ENCODE peak calls at places on chromosomes 12 and 14, in six cellular contexts. L, B, D, Y, S and P are unnamed samples. For H4K20me1, the result is how much of the 10 kb centered on the place peaks cover.

GRCh38 chr14:23831591-23831990 is 122.0 kb upstream of the DHRS4 start:
- DNase-seq in S (no peak), D (no peak), B (no peak), Y (no peak), L (no peak), P (no peak)

GRCh38 chr12:122022393-122023338 is 982 bp downstream of the BCL7A start:
- DNase-seq in L (peak), B (no peak), S (peak), D (no peak), Y (peak), P (peak)

GRCh38 chr12:92502417-92503028 is 200.3 kb upstream of the PLEKHG7 start:
- DNase-seq in S (no peak), B (no peak), D (no peak), L (no peak), Y (no peak), P (peak)

GRCh38 chr12:109433618-109434017 is 43.5 kb downstream of the KCTD10 start:
- DNase-seq in Y (peak), B (no peak), S (peak), D (no peak), L (peak), P (no peak)

GRCh38 chr14:36771256-36771655 is 109.6 kb downstream of the PAX9 start:
- DNase-seq in S (no peak), B (no peak), L (no peak), Y (no peak), D (no peak), P (peak)

GRCh38 chr12:113479578-113480335 is 8.1 kb upstream of the LHX5 start:
- DNase-seq in D (no peak), S (peak), B (peak), L (peak), Y (peak), P (peak)

GRCh38 chr12:128654462-128654861 is 169.3 kb downstream of the SLC15A4 start:
- DNase-seq in Y (no peak), L (no peak), D (no peak), B (no peak), S (no peak), P (no peak)

GRCh38 chr12:100717733-100718067 is 76.9 kb upstream of the ANO4 start:
- DNase-seq in Y (no peak), L (no peak), D (no peak), S (peak), B (no peak), P (no peak)

GRCh38 chr12:6828671-6829531 is 694 bp downstream of the P3H3 start:
- DNase-seq in S (peak), B (peak), L (peak), Y (peak), D (no peak), P (peak)

GRCh38 chr12:115375188-115375991 is 691.4 kb upstream of the TBX3 start:
- DNase-seq in D (peak), Y (no peak), S (no peak), B (peak), L (no peak), P (peak)

GRCh38 chr12:106248849-106249371 is 1.1 kb upstream of the CKAP4 start:
- DNase-seq in B (peak), D (peak), Y (no peak), L (no peak), S (no peak), P (no peak)

GRCh38 chr14:97273540-97273939 is 476.4 kb downstream of the VRK1 start:
- DNase-seq in Y (no peak), S (no peak), B (no peak), L (no peak), D (no peak), P (no peak)

GRCh38 chr14:30710870-30711269 is 88.8 kb downstream of the SCFD1 start:
- DNase-seq in D (no peak), S (no peak), B (peak), Y (no peak), L (no peak), P (no peak)

GRCh38 chr14:77554207-77554606 is 55.6 kb upstream of the ISM2 start:
- DNase-seq in D (no peak), S (no peak), Y (no peak), B (no peak), L (no peak), P (no peak)

GRCh38 chr12:95303476-95303875 is 85.9 kb downstream of the VEZT start:
- DNase-seq in D (no peak), L (no peak), S (no peak), B (peak), Y (no peak), P (no peak)

GRCh38 chr14:79103764-79104163 is 933.6 kb downstream of the NRXN3 start:
- DNase-seq in L (no peak), S (no peak), Y (no peak), B (no peak), D (no peak), P (no peak)

GRCh38 chr12:80504389-80505153 is 60.5 kb downstream of the PTPRQ start:
- DNase-seq in D (no peak), B (peak), L (no peak), S (no peak), Y (no peak), P (no peak)

GRCh38 chr12:115140981-115141380 is 457.0 kb upstream of the TBX3 start:
- DNase-seq in B (no peak), Y (no peak), D (no peak), L (no peak), S (peak), P (no peak)

GRCh38 chr14:71113376-71113775 is 206.1 kb downstream of the PCNX1 start:
- DNase-seq in S (no peak), Y (no peak), D (no peak), B (peak), L (no peak), P (no peak)

GRCh38 chr12:11976005-11976404 is 94.7 kb upstream of the BCL2L14 start:
- DNase-seq in D (no peak), L (no peak), B (no peak), S (no peak), Y (no peak), P (no peak)

GRCh38 chr12:110846615-110847566 is at the start of gene CCDC63:
- DNase-seq in S (peak), B (no peak), L (peak), Y (peak), D (no peak), P (peak)

GRCh38 chr12:78778339-78778738 is 86.2 kb upstream of the SYT1 start:
- DNase-seq in D (no peak), B (no peak), L (no peak), S (no peak), Y (no peak), P (no peak)

GRCh38 chr12:23552417-23552816 is 397.1 kb downstream of the SOX5 start:
- DNase-seq in L (no peak), B (no peak), S (no peak), Y (no peak), D (no peak), P (no peak)

GRCh38 chr12:80162177-80162576 is 62.8 kb downstream of the OTOGL start:
- DNase-seq in D (no peak), B (no peak), Y (no peak), L (no peak), S (no peak), P (no peak)

GRCh38 chr14:39374846-39375245 is 57.4 kb downstream of the FBXO33 start:
- DNase-seq in D (peak), S (no peak), Y (no peak), L (no peak), B (peak), P (no peak)

GRCh38 chr12:80512781-80513180 is 68.7 kb downstream of the PTPRQ start:
- DNase-seq in B (no peak), L (no peak), S (no peak), D (no peak), Y (no peak), P (no peak)

GRCh38 chr12:109950625-109951024 is 45.5 kb downstream of the GIT2 start:
- DNase-seq in Y (no peak), B (no peak), D (no peak), S (no peak), L (no peak), P (no peak)

GRCh38 chr12:58452546-58452945 is 467.8 kb downstream of the LRIG3 start:
- DNase-seq in B (peak), S (no peak), D (no peak), L (no peak), Y (no peak), P (no peak)

DNA sequence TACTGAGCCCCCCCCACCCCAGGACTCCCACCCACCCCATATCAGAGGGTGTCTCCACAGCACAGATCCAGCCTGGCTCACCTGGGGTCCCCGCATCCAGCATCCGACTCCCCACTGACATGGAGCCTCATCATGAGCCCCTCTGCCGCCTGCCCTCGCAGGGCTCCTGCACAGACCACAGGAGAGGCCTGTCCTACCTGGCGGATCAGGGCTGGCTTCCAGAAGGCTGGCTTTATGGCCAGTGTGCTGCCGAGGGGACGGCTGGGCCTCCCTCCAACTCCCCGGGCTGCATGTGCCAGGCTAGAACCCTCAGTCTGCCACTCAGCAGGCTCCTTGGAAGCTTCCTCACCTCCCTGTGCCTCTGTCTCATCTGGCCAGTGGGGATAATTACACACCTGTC is 119.0 kb downstream of the RFLNA start:
- DNase-seq in D (no peak), B (no peak), L (no peak), S (no peak), Y (no peak), P (no peak)
- H4K20me1 ChIP-seq in D (under half), B (under half), L (under half), S (under half), Y (under half), P (under half)

GRCh38 chr14:68306934-68307758 is 485.7 kb downstream of the ZFP36L1 start:
- DNase-seq in S (no peak), L (no peak), B (peak), Y (no peak), D (no peak), P (peak)
- H3K27ac ChIP-seq in S (no peak), L (no peak), B (peak), Y (no peak), D (no peak), P (peak)

GRCh38 chr12:118055865-118056773 is 4.9 kb downstream of the WSB2 start:
- DNase-seq in B (peak), L (no peak), D (no peak), S (no peak), Y (no peak), P (no peak)

GRCh38 chr12:118052324-118053070 is 8.5 kb downstream of the WSB2 start:
- DNase-seq in Y (no peak), S (no peak), D (peak), L (no peak), B (peak), P (peak)

GRCh38 chr12:118058227-118058626 is 2.8 kb downstream of the WSB2 start:
- DNase-seq in Y (no peak), S (no peak), D (no peak), L (no peak), B (no peak), P (no peak)

GRCh38 chr12:118053071-118053985 is 7.7 kb downstream of the WSB2 start:
- DNase-seq in S (no peak), L (no peak), D (no peak), B (peak), Y (no peak), P (no peak)

GRCh38 chr12:118055144-118055557 is 5.8 kb downstream of the WSB2 start:
- DNase-seq in L (peak), D (no peak), Y (peak), S (peak), B (peak), P (peak)
- H3K4me2 ChIP-seq in L (no peak), D (no peak), Y (no peak), S (no peak), B (no peak), P (no peak)

GRCh38 chr14:49634547-49635334 is at the start of gene DNAAF2:
- DNase-seq in S (peak), L (peak), B (peak), Y (peak), D (peak), P (peak)
- H4K20me1 ChIP-seq in S (under half), L (under half), B (under half), Y (under half), D (under half), P (under half)

GRCh38 chr12:52440821-52441319 is 6.7 kb upstream of the KRT75 start:
- DNase-seq in B (peak), L (no peak), S (no peak), Y (no peak), D (peak), P (peak)
- H3K27ac ChIP-seq in B (no peak), L (peak), S (no peak), Y (no peak), D (peak), P (peak)

GRCh38 chr12:125092872-125093680 is 27.8 kb downstream of the AACS start:
- DNase-seq in B (peak), Y (peak), D (peak), L (no peak), S (peak), P (peak)
- H3K4me2 ChIP-seq in B (no peak), Y (no peak), D (no peak), L (no peak), S (no peak), P (peak)

DNA sequence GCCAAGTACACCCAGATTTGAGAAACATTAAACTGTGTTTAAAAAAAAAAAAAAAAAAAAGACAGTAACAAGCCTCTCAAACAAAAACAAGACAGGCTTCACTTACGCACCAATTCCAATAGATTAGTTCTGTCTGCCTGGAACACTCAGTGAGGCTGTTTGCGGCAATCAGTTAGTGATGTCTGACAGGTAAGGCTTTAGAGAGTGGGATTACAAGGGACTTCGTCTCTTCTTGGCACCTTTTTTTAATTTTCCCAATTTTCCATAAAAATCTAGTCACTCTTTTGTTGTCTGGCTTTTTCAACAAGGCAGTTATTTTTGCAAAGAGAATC is 79.6 kb downstream of the NCOR2 start:
- DNase-seq in L (no peak), B (no peak), S (no peak), Y (no peak), D (no peak), P (no peak)
- H4K20me1 ChIP-seq in L (half or more), B (half or more), S (half or more), Y (under half), D (under half), P (under half)

DNA sequence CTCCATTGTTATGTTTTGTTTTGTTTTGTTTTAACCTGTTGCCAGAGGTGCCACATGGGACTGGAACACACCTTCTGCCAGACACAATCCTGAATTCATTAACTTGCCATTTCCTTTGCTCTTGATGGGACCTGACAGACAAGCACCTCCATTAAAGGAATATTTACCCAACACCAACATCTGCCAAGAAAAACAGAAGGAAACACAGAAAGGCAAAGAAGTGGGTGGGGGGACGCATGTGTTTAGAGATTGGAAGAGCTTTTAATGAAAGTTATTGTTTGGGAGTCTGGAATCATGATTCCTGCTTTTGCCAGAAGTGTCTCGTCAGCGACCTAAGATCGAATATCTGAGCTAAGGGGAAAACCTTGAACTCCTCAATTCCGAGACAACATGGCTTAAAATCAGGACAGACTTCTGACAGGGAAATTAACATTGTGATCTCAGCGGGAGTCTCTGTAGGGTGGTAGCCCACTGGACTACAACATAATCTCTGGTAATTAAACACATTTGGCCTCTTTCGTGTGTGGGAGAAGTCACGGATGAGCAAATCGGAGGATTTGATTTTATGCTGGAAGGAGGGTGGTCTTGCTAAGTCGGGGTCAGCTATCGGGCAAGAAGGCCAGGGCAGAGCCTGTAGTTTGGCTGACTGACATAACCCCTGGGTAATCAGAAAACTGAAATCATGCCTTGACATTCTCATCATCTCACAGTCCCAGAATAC is 210.3 kb upstream of the FAR2 start:
- DNase-seq in S (no peak), B (no peak), D (no peak), Y (no peak), L (no peak), P (no peak)
- H3K27ac ChIP-seq in S (no peak), B (no peak), D (peak), Y (no peak), L (peak), P (no peak)

GRCh38 chr14:34650786-34651584 is 21.0 kb upstream of the SNX6 start:
- DNase-seq in B (peak), L (no peak), S (no peak), D (peak), Y (no peak), P (peak)

GRCh38 chr14:34646570-34647255 is 16.8 kb upstream of the SNX6 start:
- DNase-seq in Y (no peak), B (no peak), S (no peak), L (no peak), D (no peak), P (no peak)

GRCh38 chr14:34649344-34649743 is 19.4 kb upstream of the SNX6 start:
- DNase-seq in D (peak), B (peak), S (no peak), Y (peak), L (no peak), P (no peak)
- H3K4me2 ChIP-seq in D (peak), B (peak), S (no peak), Y (no peak), L (peak), P (no peak)

GRCh38 chr12:49043856-49044258 is 16.7 kb downstream of the KMT2D start:
- DNase-seq in D (peak), L (peak), S (peak), B (peak), Y (peak), P (peak)

GRCh38 chr12:49044660-49045059 is 15.9 kb downstream of the KMT2D start:
- DNase-seq in L (no peak), D (no peak), Y (no peak), B (no peak), S (no peak), P (no peak)

GRCh38 chr12:49041881-49042484 is 18.6 kb downstream of the KMT2D start:
- DNase-seq in B (no peak), Y (no peak), S (no peak), D (peak), L (no peak), P (no peak)

GRCh38 chr12:49041036-49041880 is 19.3 kb downstream of the KMT2D start:
- DNase-seq in Y (no peak), B (no peak), S (no peak), D (no peak), L (no peak), P (no peak)

GRCh38 chr12:49043241-49043640 is 17.4 kb downstream of the KMT2D start:
- DNase-seq in L (no peak), B (no peak), Y (no peak), S (no peak), D (no peak), P (no peak)
- H4K20me1 ChIP-seq in L (under half), B (under half), Y (under half), S (under half), D (under half), P (under half)